ENCODE peak calls at places on chromosomes 16 and 17, in ten cellular contexts. One of them, this sample, is unnamed.

GRCh38 chr16:86566966-86567700 is 504 bp downstream of the FOXC2 start:
- DNase-seq in NCI-H1105: no peak
- DNase-seq in EH: peak
- DNase-seq in NCI-H774: no peak
- DNase-seq in chondrocyte: peak
- DNase-seq in substantia nigra: no peak
- DNase-seq in AG10803: peak
- DNase-seq in stimulated activated CD8-positive, alpha-beta memory T cell treated with anti-CD3 and anti-CD28 coated beads, Interleukin-4, amount 100 ng/mL, for 1 hour: no peak
- DNase-seq in GF-D8: no peak
- DNase-seq in heart left ventricle: peak
- DNase-seq in this sample: peak

GRCh38 chr16:2856061-2856670 is 1.8 kb downstream of the PRSS22 start:
- DNase-seq in NCI-H1105: no peak
- DNase-seq in EH: no peak
- DNase-seq in NCI-H774: peak
- DNase-seq in chondrocyte: no peak
- DNase-seq in substantia nigra: no peak
- DNase-seq in AG10803: no peak
- DNase-seq in stimulated activated CD8-positive, alpha-beta memory T cell treated with anti-CD3 and anti-CD28 coated beads, Interleukin-4, amount 100 ng/mL, for 1 hour: no peak
- DNase-seq in GF-D8: no peak
- DNase-seq in heart left ventricle: no peak
- DNase-seq in this sample: no peak

GRCh38 chr17:4156750-4157381 is 13.9 kb downstream of the CYB5D2 start:
- DNase-seq in NCI-H1105: no peak
- DNase-seq in EH: no peak
- DNase-seq in NCI-H774: no peak
- DNase-seq in chondrocyte: no peak
- DNase-seq in substantia nigra: no peak
- DNase-seq in AG10803: no peak
- DNase-seq in stimulated activated CD8-positive, alpha-beta memory T cell treated with anti-CD3 and anti-CD28 coated beads, Interleukin-4, amount 100 ng/mL, for 1 hour: no peak
- DNase-seq in GF-D8: no peak
- DNase-seq in heart left ventricle: no peak
- DNase-seq in this sample: no peak

GRCh38 chr16:74611721-74612120 is 4.8 kb upstream of the GLG1 start:
- DNase-seq in NCI-H1105: no peak
- DNase-seq in EH: peak
- DNase-seq in NCI-H774: no peak
- DNase-seq in chondrocyte: no peak
- DNase-seq in substantia nigra: no peak
- DNase-seq in AG10803: no peak
- DNase-seq in stimulated activated CD8-positive, alpha-beta memory T cell treated with anti-CD3 and anti-CD28 coated beads, Interleukin-4, amount 100 ng/mL, for 1 hour: no peak
- DNase-seq in GF-D8: no peak
- DNase-seq in heart left ventricle: no peak
- DNase-seq in this sample: no peak

GRCh38 chr16:86555763-86556130 is 712 bp upstream of the MTHFSD start:
- DNase-seq in NCI-H1105: no peak
- DNase-seq in EH: peak
- DNase-seq in NCI-H774: no peak
- DNase-seq in chondrocyte: no peak
- DNase-seq in substantia nigra: no peak
- DNase-seq in AG10803: no peak
- DNase-seq in stimulated activated CD8-positive, alpha-beta memory T cell treated with anti-CD3 and anti-CD28 coated beads, Interleukin-4, amount 100 ng/mL, for 1 hour: no peak
- DNase-seq in GF-D8: no peak
- DNase-seq in heart left ventricle: no peak
- DNase-seq in this sample: no peak

GRCh38 chr17:20091161-20092029 is 82.2 kb downstream of the SPECC1 start:
- DNase-seq in NCI-H1105: no peak
- DNase-seq in EH: no peak
- DNase-seq in NCI-H774: no peak
- DNase-seq in chondrocyte: no peak
- DNase-seq in substantia nigra: no peak
- DNase-seq in AG10803: peak
- DNase-seq in stimulated activated CD8-positive, alpha-beta memory T cell treated with anti-CD3 and anti-CD28 coated beads, Interleukin-4, amount 100 ng/mL, for 1 hour: no peak
- DNase-seq in GF-D8: no peak
- DNase-seq in heart left ventricle: peak
- DNase-seq in this sample: no peak

GRCh38 chr17:34658796-34659195 is 79.4 kb downstream of the TMEM132E start:
- DNase-seq in NCI-H1105: peak
- DNase-seq in EH: no peak
- DNase-seq in NCI-H774: no peak
- DNase-seq in chondrocyte: no peak
- DNase-seq in substantia nigra: no peak
- DNase-seq in AG10803: no peak
- DNase-seq in stimulated activated CD8-positive, alpha-beta memory T cell treated with anti-CD3 and anti-CD28 coated beads, Interleukin-4, amount 100 ng/mL, for 1 hour: no peak
- DNase-seq in GF-D8: no peak
- DNase-seq in heart left ventricle: no peak
- DNase-seq in this sample: no peak

GRCh38 chr17:66276328-66276937 is 26.0 kb upstream of the PRKCA start:
- DNase-seq in NCI-H1105: no peak
- DNase-seq in EH: peak
- DNase-seq in NCI-H774: no peak
- DNase-seq in chondrocyte: no peak
- DNase-seq in substantia nigra: no peak
- DNase-seq in AG10803: peak
- DNase-seq in stimulated activated CD8-positive, alpha-beta memory T cell treated with anti-CD3 and anti-CD28 coated beads, Interleukin-4, amount 100 ng/mL, for 1 hour: no peak
- DNase-seq in GF-D8: no peak
- DNase-seq in heart left ventricle: no peak
- DNase-seq in this sample: no peak

GRCh38 chr17:73689596-73690275 is 45.5 kb upstream of the SDK2 start:
- DNase-seq in NCI-H1105: no peak
- DNase-seq in EH: no peak
- DNase-seq in NCI-H774: no peak
- DNase-seq in chondrocyte: no peak
- DNase-seq in substantia nigra: no peak
- DNase-seq in AG10803: no peak
- DNase-seq in stimulated activated CD8-positive, alpha-beta memory T cell treated with anti-CD3 and anti-CD28 coated beads, Interleukin-4, amount 100 ng/mL, for 1 hour: no peak
- DNase-seq in GF-D8: no peak
- DNase-seq in heart left ventricle: no peak
- DNase-seq in this sample: no peak

GRCh38 chr16:84303516-84303915 is 8.8 kb downstream of the WFDC1 start:
- DNase-seq in NCI-H1105: no peak
- DNase-seq in EH: no peak
- DNase-seq in NCI-H774: no peak
- DNase-seq in chondrocyte: no peak
- DNase-seq in substantia nigra: no peak
- DNase-seq in AG10803: no peak
- DNase-seq in stimulated activated CD8-positive, alpha-beta memory T cell treated with anti-CD3 and anti-CD28 coated beads, Interleukin-4, amount 100 ng/mL, for 1 hour: no peak
- DNase-seq in GF-D8: no peak
- DNase-seq in heart left ventricle: no peak
- DNase-seq in this sample: no peak

GRCh38 chr17:47705536-47706481 is 11.8 kb downstream of the TBKBP1 start:
- DNase-seq in NCI-H1105: no peak
- DNase-seq in EH: no peak
- DNase-seq in NCI-H774: no peak
- DNase-seq in chondrocyte: no peak
- DNase-seq in substantia nigra: no peak
- DNase-seq in AG10803: no peak
- DNase-seq in stimulated activated CD8-positive, alpha-beta memory T cell treated with anti-CD3 and anti-CD28 coated beads, Interleukin-4, amount 100 ng/mL, for 1 hour: no peak
- DNase-seq in GF-D8: no peak
- DNase-seq in heart left ventricle: no peak
- DNase-seq in this sample: peak

GRCh38 chr16:6977906-6978305 is 354.7 kb upstream of the RBFOX1 start:
- DNase-seq in NCI-H1105: no peak
- DNase-seq in EH: no peak
- DNase-seq in NCI-H774: no peak
- DNase-seq in chondrocyte: no peak
- DNase-seq in substantia nigra: no peak
- DNase-seq in AG10803: no peak
- DNase-seq in stimulated activated CD8-positive, alpha-beta memory T cell treated with anti-CD3 and anti-CD28 coated beads, Interleukin-4, amount 100 ng/mL, for 1 hour: no peak
- DNase-seq in GF-D8: no peak
- DNase-seq in heart left ventricle: no peak
- DNase-seq in this sample: no peak

GRCh38 chr16:72637306-72637705 is 410.6 kb downstream of the ZFHX3 start:
- DNase-seq in NCI-H1105: no peak
- DNase-seq in EH: peak
- DNase-seq in NCI-H774: no peak
- DNase-seq in chondrocyte: no peak
- DNase-seq in substantia nigra: no peak
- DNase-seq in AG10803: peak
- DNase-seq in stimulated activated CD8-positive, alpha-beta memory T cell treated with anti-CD3 and anti-CD28 coated beads, Interleukin-4, amount 100 ng/mL, for 1 hour: no peak
- DNase-seq in GF-D8: no peak
- DNase-seq in heart left ventricle: no peak
- DNase-seq in this sample: no peak

GRCh38 chr16:6643083-6643686 is 689.5 kb upstream of the RBFOX1 start:
- DNase-seq in NCI-H1105: peak
- DNase-seq in EH: peak
- DNase-seq in NCI-H774: no peak
- DNase-seq in chondrocyte: no peak
- DNase-seq in substantia nigra: peak
- DNase-seq in AG10803: peak
- DNase-seq in stimulated activated CD8-positive, alpha-beta memory T cell treated with anti-CD3 and anti-CD28 coated beads, Interleukin-4, amount 100 ng/mL, for 1 hour: no peak
- DNase-seq in GF-D8: no peak
- DNase-seq in heart left ventricle: no peak
- DNase-seq in this sample: no peak

GRCh38 chr17:15436399-15437369 is 30.7 kb downstream of the CDRT4 start:
- DNase-seq in NCI-H1105: peak
- DNase-seq in EH: peak
- DNase-seq in NCI-H774: no peak
- DNase-seq in chondrocyte: no peak
- DNase-seq in substantia nigra: peak
- DNase-seq in AG10803: peak
- DNase-seq in stimulated activated CD8-positive, alpha-beta memory T cell treated with anti-CD3 and anti-CD28 coated beads, Interleukin-4, amount 100 ng/mL, for 1 hour: no peak
- DNase-seq in GF-D8: peak
- DNase-seq in heart left ventricle: peak
- DNase-seq in this sample: no peak

GRCh38 chr17:57109393-57110151 is 24.5 kb downstream of the AKAP1 start:
- DNase-seq in NCI-H1105: no peak
- DNase-seq in EH: no peak
- DNase-seq in NCI-H774: no peak
- DNase-seq in chondrocyte: no peak
- DNase-seq in substantia nigra: no peak
- DNase-seq in AG10803: no peak
- DNase-seq in stimulated activated CD8-positive, alpha-beta memory T cell treated with anti-CD3 and anti-CD28 coated beads, Interleukin-4, amount 100 ng/mL, for 1 hour: no peak
- DNase-seq in GF-D8: no peak
- DNase-seq in heart left ventricle: peak
- DNase-seq in this sample: no peak

GRCh38 chr17:73156887-73157870 is 7.6 kb upstream of the SSTR2 start:
- DNase-seq in NCI-H1105: peak
- DNase-seq in EH: no peak
- DNase-seq in NCI-H774: no peak
- DNase-seq in chondrocyte: no peak
- DNase-seq in substantia nigra: no peak
- DNase-seq in AG10803: no peak
- DNase-seq in stimulated activated CD8-positive, alpha-beta memory T cell treated with anti-CD3 and anti-CD28 coated beads, Interleukin-4, amount 100 ng/mL, for 1 hour: no peak
- DNase-seq in GF-D8: no peak
- DNase-seq in heart left ventricle: no peak
- DNase-seq in this sample: no peak

GRCh38 chr17:40323317-40323716 is 14.3 kb downstream of the RARA start:
- DNase-seq in NCI-H1105: no peak
- DNase-seq in EH: no peak
- DNase-seq in NCI-H774: no peak
- DNase-seq in chondrocyte: no peak
- DNase-seq in substantia nigra: no peak
- DNase-seq in AG10803: no peak
- DNase-seq in stimulated activated CD8-positive, alpha-beta memory T cell treated with anti-CD3 and anti-CD28 coated beads, Interleukin-4, amount 100 ng/mL, for 1 hour: no peak
- DNase-seq in GF-D8: no peak
- DNase-seq in heart left ventricle: no peak
- DNase-seq in this sample: peak

GRCh38 chr17:7346761-7347614 is 5.0 kb upstream of the KCTD11 start:
- DNase-seq in NCI-H1105: no peak
- DNase-seq in EH: no peak
- DNase-seq in NCI-H774: no peak
- DNase-seq in chondrocyte: no peak
- DNase-seq in substantia nigra: no peak
- DNase-seq in AG10803: no peak
- DNase-seq in stimulated activated CD8-positive, alpha-beta memory T cell treated with anti-CD3 and anti-CD28 coated beads, Interleukin-4, amount 100 ng/mL, for 1 hour: no peak
- DNase-seq in GF-D8: no peak
- DNase-seq in heart left ventricle: no peak
- DNase-seq in this sample: no peak

GRCh38 chr17:82603981-82604448 is 44.2 kb downstream of the WDR45B start:
- DNase-seq in NCI-H1105: no peak
- DNase-seq in EH: no peak
- DNase-seq in NCI-H774: no peak
- DNase-seq in chondrocyte: no peak
- DNase-seq in substantia nigra: peak
- DNase-seq in AG10803: no peak
- DNase-seq in stimulated activated CD8-positive, alpha-beta memory T cell treated with anti-CD3 and anti-CD28 coated beads, Interleukin-4, amount 100 ng/mL, for 1 hour: no peak
- DNase-seq in GF-D8: peak
- DNase-seq in heart left ventricle: peak
- DNase-seq in this sample: peak

GRCh38 chr16:86457621-86458456 is 52.5 kb upstream of the FOXF1 start:
- DNase-seq in NCI-H1105: no peak
- DNase-seq in EH: peak
- DNase-seq in NCI-H774: no peak
- DNase-seq in chondrocyte: no peak
- DNase-seq in substantia nigra: no peak
- DNase-seq in AG10803: peak
- DNase-seq in stimulated activated CD8-positive, alpha-beta memory T cell treated with anti-CD3 and anti-CD28 coated beads, Interleukin-4, amount 100 ng/mL, for 1 hour: no peak
- DNase-seq in GF-D8: no peak
- DNase-seq in heart left ventricle: no peak
- DNase-seq in this sample: no peak

GRCh38 chr17:4980644-4981216 is 6.7 kb downstream of the CAMTA2 start:
- DNase-seq in NCI-H1105: peak
- DNase-seq in EH: peak
- DNase-seq in NCI-H774: no peak
- DNase-seq in chondrocyte: no peak
- DNase-seq in substantia nigra: no peak
- DNase-seq in AG10803: peak
- DNase-seq in stimulated activated CD8-positive, alpha-beta memory T cell treated with anti-CD3 and anti-CD28 coated beads, Interleukin-4, amount 100 ng/mL, for 1 hour: no peak
- DNase-seq in GF-D8: no peak
- DNase-seq in heart left ventricle: no peak
- DNase-seq in this sample: no peak

GRCh38 chr17:41322264-41322902 is 6.9 kb upstream of the KRTAP17-1 start:
- DNase-seq in NCI-H1105: no peak
- DNase-seq in EH: peak
- DNase-seq in NCI-H774: peak
- DNase-seq in chondrocyte: no peak
- DNase-seq in substantia nigra: no peak
- DNase-seq in AG10803: peak
- DNase-seq in stimulated activated CD8-positive, alpha-beta memory T cell treated with anti-CD3 and anti-CD28 coated beads, Interleukin-4, amount 100 ng/mL, for 1 hour: no peak
- DNase-seq in GF-D8: peak
- DNase-seq in heart left ventricle: no peak
- DNase-seq in this sample: no peak

GRCh38 chr16:24075929-24076716 is 180.0 kb upstream of the CACNG3 start:
- DNase-seq in NCI-H1105: no peak
- DNase-seq in EH: no peak
- DNase-seq in NCI-H774: no peak
- DNase-seq in chondrocyte: no peak
- DNase-seq in substantia nigra: no peak
- DNase-seq in AG10803: no peak
- DNase-seq in stimulated activated CD8-positive, alpha-beta memory T cell treated with anti-CD3 and anti-CD28 coated beads, Interleukin-4, amount 100 ng/mL, for 1 hour: no peak
- DNase-seq in GF-D8: no peak
- DNase-seq in heart left ventricle: no peak
- DNase-seq in this sample: no peak

GRCh38 chr17:50572541-50572940 is 12.0 kb downstream of the CACNA1G start:
- DNase-seq in NCI-H1105: no peak
- DNase-seq in EH: no peak
- DNase-seq in NCI-H774: no peak
- DNase-seq in chondrocyte: no peak
- DNase-seq in substantia nigra: no peak
- DNase-seq in AG10803: no peak
- DNase-seq in stimulated activated CD8-positive, alpha-beta memory T cell treated with anti-CD3 and anti-CD28 coated beads, Interleukin-4, amount 100 ng/mL, for 1 hour: no peak
- DNase-seq in GF-D8: no peak
- DNase-seq in heart left ventricle: no peak
- DNase-seq in this sample: no peak

This sample was measured in left lung.